ENCODE peak calls at places on chromosomes 6 and 20, in five cellular contexts. P, Y, H, G and E are unnamed samples.

GRCh38 chr6:41428402-41428994 is 93.1 kb downstream of the NCR2 start:
- DNase-seq in P (no peak), Y (peak), H (no peak), G (no peak), E (no peak)

GRCh38 chr6:13412211-13412610 is 75.2 kb downstream of the GFOD1 start:
- DNase-seq in P (no peak), Y (no peak), H (no peak), G (no peak), E (no peak)

GRCh38 chr20:56634307-56634706 is 5.2 kb downstream of the TFAP2C start:
- DNase-seq in P (no peak), Y (no peak), H (no peak), G (no peak), E (no peak)

GRCh38 chr6:87881342-87881895 is 166.2 kb upstream of the SPACA1 start:
- DNase-seq in P (no peak), Y (no peak), H (no peak), G (no peak), E (no peak)

GRCh38 chr6:111367393-111368088 is 115.5 kb downstream of the REV3L start:
- DNase-seq in P (no peak), Y (no peak), H (no peak), G (no peak), E (no peak)

GRCh38 chr6:151025076-151025475 is 159.6 kb downstream of the MTHFD1L start:
- DNase-seq in P (no peak), Y (no peak), H (no peak), G (no peak), E (no peak)

GRCh38 chr20:37480915-37481314 is 40.1 kb upstream of the NNAT start:
- DNase-seq in P (no peak), Y (no peak), H (no peak), G (no peak), E (no peak)

GRCh38 chr20:41309817-41310216 is 7.7 kb downstream of the ZHX3 start:
- DNase-seq in P (no peak), Y (no peak), H (no peak), G (no peak), E (no peak)

GRCh38 chr6:14765106-14765505 is 480.8 kb upstream of the JARID2 start:
- DNase-seq in P (no peak), Y (no peak), H (no peak), G (no peak), E (no peak)

GRCh38 chr6:41697902-41698349 is 37.5 kb downstream of the TFEB start:
- DNase-seq in P (no peak), Y (no peak), H (no peak), G (no peak), E (no peak)

GRCh38 chr6:150395388-150396009 is 26.7 kb downstream of the IYD start:
- DNase-seq in P (peak), Y (peak), H (peak), G (peak), E (peak)

GRCh38 chr6:157143171-157143884 is 180.0 kb downstream of the TMEM242 start:
- DNase-seq in P (peak), Y (no peak), H (no peak), G (no peak), E (no peak)

GRCh38 chr20:23446505-23446904 is 6.2 kb downstream of the CST11 start:
- DNase-seq in P (peak), Y (peak), H (peak), G (peak), E (peak)

GRCh38 chr6:72522735-72523141 is 99.1 kb upstream of the KCNQ5 start:
- DNase-seq in P (no peak), Y (no peak), H (no peak), G (peak), E (peak)

GRCh38 chr6:2166717-2167116 is 78.7 kb downstream of the GMDS start:
- DNase-seq in P (no peak), Y (peak), H (no peak), G (no peak), E (no peak)

GRCh38 chr6:28980797-28981390 is 24.2 kb downstream of the ZNF311 start:
- DNase-seq in P (peak), Y (peak), H (peak), G (peak), E (peak)

GRCh38 chr6:44734886-44735630 is 347.6 kb downstream of the CDC5L start:
- DNase-seq in P (no peak), Y (no peak), H (no peak), G (no peak), E (no peak)

GRCh38 chr6:107421696-107422256 is 37.6 kb downstream of the PDSS2 start:
- DNase-seq in P (no peak), Y (no peak), H (no peak), G (no peak), E (no peak)

GRCh38 chr6:22205266-22205665 is 91.6 kb downstream of the PRL start:
- DNase-seq in P (no peak), Y (no peak), H (no peak), G (no peak), E (no peak)

GRCh38 chr6:14922306-14922705 is 323.6 kb upstream of the JARID2 start:
- DNase-seq in P (no peak), Y (no peak), H (no peak), G (peak), E (no peak)

GRCh38 chr20:17822540-17823155 is 122.9 kb downstream of the BANF2 start:
- DNase-seq in P (no peak), Y (no peak), H (no peak), G (no peak), E (no peak)

GRCh38 chr6:113879186-113880096 is 22.3 kb downstream of the MARCKS start:
- DNase-seq in P (peak), Y (peak), H (peak), G (peak), E (peak)

GRCh38 chr6:31713465-31713864 is 1.7 kb upstream of the LY6G6D start:
- DNase-seq in P (no peak), Y (no peak), H (no peak), G (no peak), E (no peak)

GRCh38 chr6:31710490-31711219 is 4.0 kb downstream of the LY6G6F start:
- DNase-seq in P (no peak), Y (no peak), H (no peak), G (no peak), E (no peak)

GRCh38 chr6:31713991-31714684 is 1.0 kb upstream of the LY6G6D start:
- DNase-seq in P (no peak), Y (peak), H (no peak), G (no peak), E (no peak)

GRCh38 chr6:31711233-31711632 is 3.9 kb upstream of the LY6G6D start:
- DNase-seq in P (no peak), Y (peak), H (no peak), G (no peak), E (no peak)

GRCh38 chr6:31712296-31712695 is 2.9 kb upstream of the LY6G6D start:
- DNase-seq in P (no peak), Y (peak), H (no peak), G (no peak), E (no peak)
- TF ChIP-seq CTCF in P (no peak), Y (no peak), H (peak), G (no peak), E (no peak)

GRCh38 chr20:59146801-59147118 is 16.9 kb upstream of the ZNF831 start:
- DNase-seq in P (no peak), Y (no peak), H (no peak), G (no peak), E (no peak)
- TF ChIP-seq CTCF in P (no peak), Y (no peak), H (no peak), G (no peak), E (no peak)

GRCh38 chr20:957544-957943 is 41.4 kb upstream of the ANGPT4 start:
- DNase-seq in P (no peak), Y (no peak), H (no peak), G (no peak), E (no peak)
- TF ChIP-seq CTCF in P (no peak), Y (no peak), H (no peak), G (no peak), E (no peak)

DNA sequence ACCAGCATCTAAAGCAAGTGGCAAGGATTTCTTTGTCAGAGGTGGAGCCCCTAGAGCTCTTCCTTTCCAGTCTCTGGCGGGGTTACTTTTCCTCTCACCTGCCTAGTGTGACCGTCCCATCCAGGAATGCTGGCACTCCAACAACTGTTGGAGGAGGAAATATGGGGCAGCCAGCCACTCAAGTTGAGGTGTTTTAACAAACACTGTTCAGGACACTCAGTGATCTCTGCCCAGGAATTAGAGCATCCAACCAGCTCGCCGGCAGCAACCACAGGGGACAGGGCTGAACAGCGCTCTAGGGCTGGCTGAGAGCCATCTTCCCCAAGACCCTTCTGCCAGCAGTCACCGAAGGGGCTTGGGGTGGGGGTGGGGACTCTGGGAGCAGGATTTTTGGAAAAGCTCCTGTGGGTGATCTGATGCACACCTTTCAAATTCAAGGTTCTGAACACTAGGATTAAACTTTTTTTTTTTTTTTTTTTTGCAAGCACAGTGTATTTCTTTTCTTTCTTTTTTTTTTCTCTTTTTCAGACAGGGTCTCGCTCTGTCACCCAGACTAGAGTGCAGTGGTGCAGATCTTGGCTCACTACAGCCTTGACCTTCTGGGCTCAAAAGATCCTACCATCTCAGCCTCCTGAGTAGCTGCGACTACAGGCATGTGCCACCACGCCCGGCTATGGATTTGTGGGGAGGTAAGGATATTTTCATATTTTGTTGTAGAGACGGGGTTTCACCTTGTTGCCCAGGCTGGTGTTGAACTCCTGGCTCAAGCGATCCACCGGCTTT is 28.4 kb upstream of the KCNK16 start:
- DNase-seq in P (no peak), Y (no peak), H (no peak), G (no peak), E (no peak)
- TF ChIP-seq CTCF in P (no peak), Y (no peak), H (no peak), G (no peak), E (no peak)